ENCODE peak calls at places on chromosomes 13 and 19, in four cellular contexts. One of them, this sample, is unnamed.

GRCh38 chr13:46554971-46555370 is 2.0 kb downstream of the LRCH1 start:
- DNase-seq in tibial nerve: no peak
- DNase-seq in BE2C: no peak
- DNase-seq in fibroblast of the aortic adventitia: peak; percentile 56
- DNase-seq in this sample: no peak

GRCh38 chr13:45456196-45456972 is 8.4 kb upstream of the COG3 start:
- DNase-seq in tibial nerve: no peak
- DNase-seq in BE2C: no peak
- DNase-seq in fibroblast of the aortic adventitia: peak; percentile 60
- DNase-seq in this sample: no peak

GRCh38 chr13:99363391-99363790 is 56.2 kb upstream of the GPR183 start:
- DNase-seq in tibial nerve: no peak
- DNase-seq in BE2C: no peak
- DNase-seq in fibroblast of the aortic adventitia: no peak
- DNase-seq in this sample: peak; percentile 52

GRCh38 chr13:27839809-27840467 is 47.7 kb downstream of the GSX1 start:
- DNase-seq in tibial nerve: no peak
- DNase-seq in BE2C: no peak
- DNase-seq in fibroblast of the aortic adventitia: peak; percentile 18
- DNase-seq in this sample: peak; percentile 1

GRCh38 chr19:439167-439900 is 21.5 kb downstream of the SHC2 start:
- DNase-seq in tibial nerve: no peak
- DNase-seq in BE2C: no peak
- DNase-seq in fibroblast of the aortic adventitia: no peak
- DNase-seq in this sample: no peak

GRCh38 chr19:1000095-1000494 is at the start of gene GRIN3B:
- DNase-seq in tibial nerve: no peak
- DNase-seq in BE2C: peak; percentile 75
- DNase-seq in fibroblast of the aortic adventitia: peak; percentile 38
- DNase-seq in this sample: no peak

GRCh38 chr19:44553478-44554171 is 24.1 kb upstream of the CEACAM20 start:
- DNase-seq in tibial nerve: no peak
- DNase-seq in BE2C: no peak
- DNase-seq in fibroblast of the aortic adventitia: peak; percentile 24
- DNase-seq in this sample: peak; percentile 34

GRCh38 chr19:8585894-8586750 is 8.9 kb upstream of the MYO1F start:
- DNase-seq in tibial nerve: no peak
- DNase-seq in BE2C: peak; percentile 66
- DNase-seq in fibroblast of the aortic adventitia: no peak
- DNase-seq in this sample: no peak

GRCh38 chr19:41529484-41530183 is 46.3 kb upstream of the CEACAM21 start:
- DNase-seq in tibial nerve: no peak
- DNase-seq in BE2C: no peak
- DNase-seq in fibroblast of the aortic adventitia: no peak
- DNase-seq in this sample: no peak

GRCh38 chr19:51733742-51734522 is 10.1 kb upstream of the HAS1 start:
- DNase-seq in tibial nerve: no peak
- DNase-seq in BE2C: no peak
- DNase-seq in fibroblast of the aortic adventitia: no peak
- DNase-seq in this sample: no peak

GRCh38 chr19:850221-850978 is 1.7 kb upstream of the ELANE start:
- DNase-seq in tibial nerve: peak; percentile 83
- DNase-seq in BE2C: peak; percentile 85
- DNase-seq in fibroblast of the aortic adventitia: peak; percentile 97
- DNase-seq in this sample: peak; percentile 95

GRCh38 chr19:49682274-49682673 is 5.2 kb downstream of the PRMT1 start:
- DNase-seq in tibial nerve: no peak
- DNase-seq in BE2C: no peak
- DNase-seq in fibroblast of the aortic adventitia: peak; percentile 32
- DNase-seq in this sample: no peak

GRCh38 chr13:23570099-23570926 is at the start of gene TNFRSF19:
- DNase-seq in tibial nerve: peak; percentile 41
- DNase-seq in BE2C: peak; percentile 90
- DNase-seq in fibroblast of the aortic adventitia: peak; percentile 75
- DNase-seq in this sample: peak; percentile 76

GRCh38 chr19:41014643-41015042 is 23.6 kb downstream of the CYP2B6 start:
- DNase-seq in tibial nerve: no peak
- DNase-seq in BE2C: no peak
- DNase-seq in fibroblast of the aortic adventitia: no peak
- DNase-seq in this sample: no peak

GRCh38 chr13:71798723-71799122 is 68.3 kb downstream of the DACH1 start:
- DNase-seq in tibial nerve: no peak
- DNase-seq in BE2C: no peak
- DNase-seq in fibroblast of the aortic adventitia: no peak
- DNase-seq in this sample: no peak

GRCh38 chr13:78610381-78610883 is 7.1 kb upstream of the POU4F1 start:
- DNase-seq in tibial nerve: no peak
- DNase-seq in BE2C: no peak
- DNase-seq in fibroblast of the aortic adventitia: peak; percentile 37
- DNase-seq in this sample: no peak

GRCh38 chr19:48999481-49000325 is 6.0 kb downstream of the RUVBL2 start:
- DNase-seq in tibial nerve: no peak
- DNase-seq in BE2C: peak; percentile 75
- DNase-seq in fibroblast of the aortic adventitia: peak; percentile 70
- DNase-seq in this sample: no peak

GRCh38 chr13:96661612-96662011 is 332.7 kb downstream of the OXGR1 start:
- DNase-seq in tibial nerve: no peak
- DNase-seq in BE2C: no peak
- DNase-seq in fibroblast of the aortic adventitia: no peak
- DNase-seq in this sample: no peak

GRCh38 chr13:40672310-40673060 is 6.0 kb upstream of the FOXO1 start:
- DNase-seq in tibial nerve: no peak
- DNase-seq in BE2C: peak; percentile 18
- DNase-seq in fibroblast of the aortic adventitia: peak; percentile 80
- DNase-seq in this sample: no peak

GRCh38 chr19:12886943-12887747 is at the start of gene KLF1:
- DNase-seq in tibial nerve: no peak
- DNase-seq in BE2C: no peak
- DNase-seq in fibroblast of the aortic adventitia: no peak
- DNase-seq in this sample: no peak

GRCh38 chr19:12893582-12893981 is 2.6 kb downstream of the GCDH start:
- DNase-seq in tibial nerve: no peak
- DNase-seq in BE2C: no peak
- DNase-seq in fibroblast of the aortic adventitia: no peak
- DNase-seq in this sample: no peak

GRCh38 chr19:12891553-12892021 is 627 bp downstream of the GCDH start:
- DNase-seq in tibial nerve: no peak
- DNase-seq in BE2C: no peak
- DNase-seq in fibroblast of the aortic adventitia: no peak
- DNase-seq in this sample: no peak

GRCh38 chr19:12885749-12886706 is 973 bp downstream of the KLF1 start:
- DNase-seq in tibial nerve: no peak
- DNase-seq in BE2C: peak; percentile 36
- DNase-seq in fibroblast of the aortic adventitia: no peak
- DNase-seq in this sample: no peak

DNA sequence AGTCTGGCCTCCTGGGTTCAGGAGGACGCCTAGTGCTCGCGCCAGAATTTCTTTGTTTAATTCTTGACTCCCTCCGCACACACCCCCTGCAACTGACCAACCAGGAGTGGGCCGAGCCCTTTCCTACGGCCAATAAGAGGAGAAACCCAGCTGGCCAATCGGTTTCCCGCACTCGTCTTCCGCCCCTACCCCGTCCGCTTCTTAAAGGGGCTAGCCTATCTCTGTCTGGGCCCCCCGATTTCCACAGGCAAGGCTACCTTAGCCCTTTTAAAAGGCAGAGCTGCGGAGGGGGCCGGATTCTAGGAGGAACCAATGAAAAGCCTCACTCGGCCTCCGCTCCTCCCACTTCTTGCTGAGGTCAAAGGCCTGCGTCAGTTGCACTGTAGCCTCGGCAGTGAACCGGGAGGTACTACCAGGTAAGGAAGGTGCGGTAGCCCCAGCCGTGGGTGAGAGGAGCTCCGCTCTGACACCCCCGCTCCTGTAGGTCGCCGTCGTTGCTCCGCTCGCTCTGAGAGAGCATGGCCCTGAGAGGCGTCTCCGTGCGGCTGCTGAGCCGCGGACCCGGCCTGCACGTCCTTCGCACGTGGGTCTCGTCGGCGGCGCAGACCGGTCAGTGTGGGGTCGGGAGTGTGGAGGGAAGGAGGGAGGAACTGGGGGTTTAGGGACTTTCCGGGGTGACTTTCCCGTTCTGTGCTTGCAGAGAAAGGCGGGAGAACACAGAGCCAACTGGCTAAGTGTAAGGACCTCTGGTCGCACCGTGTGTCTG is at the start of gene GCDH:
- DNase-seq in tibial nerve: peak; percentile 97
- DNase-seq in BE2C: peak; percentile 98
- DNase-seq in fibroblast of the aortic adventitia: peak; percentile 99
- DNase-seq in this sample: peak; percentile 99
- TF ChIP-seq CTCF in tibial nerve: peak; percentile 57
- TF ChIP-seq CTCF in BE2C: no peak
- TF ChIP-seq CTCF in fibroblast of the aortic adventitia: no peak
- TF ChIP-seq CTCF in this sample: no peak

GRCh38 chr19:17389957-17390664 is 3.9 kb downstream of the CCDC194 start:
- DNase-seq in tibial nerve: no peak
- DNase-seq in BE2C: no peak
- DNase-seq in fibroblast of the aortic adventitia: no peak
- DNase-seq in this sample: no peak
- TF ChIP-seq CTCF in tibial nerve: no peak
- TF ChIP-seq CTCF in BE2C: peak; percentile 16
- TF ChIP-seq CTCF in fibroblast of the aortic adventitia: no peak
- TF ChIP-seq CTCF in this sample: no peak

GRCh38 chr19:35556025-35556590 is 7.3 kb downstream of the ATP4A start:
- DNase-seq in tibial nerve: no peak
- DNase-seq in BE2C: no peak
- DNase-seq in fibroblast of the aortic adventitia: no peak
- DNase-seq in this sample: no peak

GRCh38 chr19:35554076-35554475 is 8.7 kb downstream of the TMEM147 start:
- DNase-seq in tibial nerve: no peak
- DNase-seq in BE2C: no peak
- DNase-seq in fibroblast of the aortic adventitia: no peak
- DNase-seq in this sample: no peak

GRCh38 chr19:35556846-35557538 is 6.5 kb downstream of the ATP4A start:
- DNase-seq in tibial nerve: no peak
- DNase-seq in BE2C: no peak
- DNase-seq in fibroblast of the aortic adventitia: no peak
- DNase-seq in this sample: no peak

GRCh38 chr19:35553385-35554000 is 8.1 kb downstream of the TMEM147 start:
- DNase-seq in tibial nerve: no peak
- DNase-seq in BE2C: no peak
- DNase-seq in fibroblast of the aortic adventitia: no peak
- DNase-seq in this sample: no peak

DNA sequence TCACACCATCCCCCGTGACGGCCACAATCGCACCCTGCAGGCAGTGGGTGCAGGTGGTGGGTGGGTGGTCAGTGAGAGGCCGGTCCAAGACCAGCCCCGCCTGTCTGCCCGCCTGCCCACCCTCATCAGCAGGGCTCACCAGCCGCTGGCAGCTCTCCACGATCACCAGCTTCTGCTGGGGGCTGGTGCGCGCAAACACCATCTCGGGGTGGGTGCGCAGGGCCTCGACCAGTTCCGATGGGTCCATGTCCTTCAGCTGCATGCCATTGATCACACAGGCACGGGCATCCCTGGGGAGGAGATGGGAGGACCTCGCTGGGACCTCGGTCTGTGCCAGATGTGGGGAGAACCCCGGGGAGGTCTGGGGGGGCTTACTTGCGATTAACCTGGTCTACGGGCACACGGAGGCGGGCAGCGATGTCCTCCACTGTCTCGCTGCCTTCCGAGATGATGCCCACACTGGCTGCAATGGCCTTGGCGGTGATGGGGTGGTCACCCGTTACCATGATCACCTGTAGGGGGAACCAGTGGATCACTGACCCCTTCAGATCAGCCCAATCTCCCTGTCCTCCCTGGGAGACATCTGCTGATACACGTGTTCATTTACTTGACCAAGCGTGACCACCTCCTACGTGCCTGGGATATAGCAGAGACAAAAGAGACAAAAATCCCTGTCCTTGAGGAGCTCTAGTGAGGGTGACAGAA is 8.0 kb downstream of the ATP4A start:
- DNase-seq in tibial nerve: no peak
- DNase-seq in BE2C: peak; percentile 68
- DNase-seq in fibroblast of the aortic adventitia: peak; percentile 29
- DNase-seq in this sample: no peak
- TF ChIP-seq CTCF in tibial nerve: no peak
- TF ChIP-seq CTCF in BE2C: peak; percentile 41
- TF ChIP-seq CTCF in fibroblast of the aortic adventitia: peak; percentile 25
- TF ChIP-seq CTCF in this sample: no peak

GRCh38 chr19:2523630-2524311 is 47.8 kb downstream of the GADD45B start:
- DNase-seq in tibial nerve: no peak
- DNase-seq in BE2C: no peak
- DNase-seq in fibroblast of the aortic adventitia: peak; percentile 79
- DNase-seq in this sample: no peak
- TF ChIP-seq CTCF in tibial nerve: no peak
- TF ChIP-seq CTCF in BE2C: no peak
- TF ChIP-seq CTCF in fibroblast of the aortic adventitia: peak; percentile 63
- TF ChIP-seq CTCF in this sample: no peak

GRCh38 chr19:10971107-10971715 is 10.4 kb downstream of the SMARCA4 start:
- DNase-seq in tibial nerve: no peak
- DNase-seq in BE2C: no peak
- DNase-seq in fibroblast of the aortic adventitia: no peak
- DNase-seq in this sample: no peak
- TF ChIP-seq CTCF in tibial nerve: no peak
- TF ChIP-seq CTCF in BE2C: no peak
- TF ChIP-seq CTCF in fibroblast of the aortic adventitia: no peak
- TF ChIP-seq CTCF in this sample: no peak

GRCh38 chr13:108760129-108760528 is 130.7 kb downstream of the MYO16 start:
- DNase-seq in tibial nerve: no peak
- DNase-seq in BE2C: no peak
- DNase-seq in fibroblast of the aortic adventitia: no peak
- DNase-seq in this sample: no peak

DNA sequence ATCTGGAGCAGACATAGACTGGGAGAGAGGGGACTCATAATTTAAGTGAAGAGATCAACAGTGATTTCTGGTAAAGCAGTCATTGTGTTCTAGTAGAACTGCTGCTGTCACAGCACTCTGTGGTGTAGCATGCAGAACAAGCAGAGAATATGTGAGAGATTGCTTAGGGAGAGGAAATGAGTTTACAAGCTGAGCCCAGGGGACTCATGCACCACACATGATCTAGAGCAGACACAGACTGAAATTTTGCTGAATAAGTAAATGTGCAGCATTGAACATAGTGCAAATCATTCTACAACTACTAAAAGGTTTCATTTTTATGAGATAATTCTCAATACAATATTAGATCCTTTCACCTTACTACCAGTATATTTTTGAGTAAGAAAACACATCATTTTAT is 125.7 kb downstream of the MYO16 start:
- DNase-seq in tibial nerve: no peak
- DNase-seq in BE2C: no peak
- DNase-seq in fibroblast of the aortic adventitia: no peak
- DNase-seq in this sample: no peak
- TF ChIP-seq CTCF in tibial nerve: no peak
- TF ChIP-seq CTCF in BE2C: no peak
- TF ChIP-seq CTCF in fibroblast of the aortic adventitia: no peak
- TF ChIP-seq CTCF in this sample: no peak

GRCh38 chr19:55676384-55676783 is 1.4 kb downstream of the EPN1 start:
- DNase-seq in tibial nerve: no peak
- DNase-seq in BE2C: no peak
- DNase-seq in fibroblast of the aortic adventitia: peak; percentile 49
- DNase-seq in this sample: no peak
- TF ChIP-seq CTCF in tibial nerve: no peak
- TF ChIP-seq CTCF in BE2C: no peak
- TF ChIP-seq CTCF in fibroblast of the aortic adventitia: peak; percentile 14
- TF ChIP-seq CTCF in this sample: peak; percentile 25

GRCh38 chr19:12527034-12527836 is 24.0 kb downstream of the ZNF564 start:
- DNase-seq in tibial nerve: no peak
- DNase-seq in BE2C: no peak
- DNase-seq in fibroblast of the aortic adventitia: peak; percentile 36
- DNase-seq in this sample: no peak

GRCh38 chr19:12526542-12526941 is 24.7 kb downstream of the ZNF564 start:
- DNase-seq in tibial nerve: no peak
- DNase-seq in BE2C: no peak
- DNase-seq in fibroblast of the aortic adventitia: no peak
- DNase-seq in this sample: no peak

GRCh38 chr19:12521996-12522395 is 29.3 kb downstream of the ZNF564 start:
- DNase-seq in tibial nerve: no peak
- DNase-seq in BE2C: peak; percentile 34
- DNase-seq in fibroblast of the aortic adventitia: no peak
- DNase-seq in this sample: no peak
- TF ChIP-seq CTCF in tibial nerve: no peak
- TF ChIP-seq CTCF in BE2C: peak; percentile 53
- TF ChIP-seq CTCF in fibroblast of the aortic adventitia: peak; percentile 5
- TF ChIP-seq CTCF in this sample: no peak